ENCODE peak calls at places on chromosomes 1 and 21, in seven cellular contexts. T, H, W, E, O, F and Z are unnamed samples.

GRCh38 chr1:235725493-235725892 is 75.9 kb upstream of the GNG4 start:
- DNase-seq in O (no peak), W (no peak), F (no peak), E (peak; percentile 28), T (no peak), H (no peak), Z (no peak)

GRCh38 chr1:87806377-87807094 is 477.9 kb downstream of the LMO4 start:
- DNase-seq in O (no peak), T (no peak), H (no peak), W (no peak), F (no peak), E (no peak), Z (no peak)

GRCh38 chr1:4005431-4005830 is 105.4 kb upstream of the C1orf174 start:
- DNase-seq in T (no peak), F (no peak), E (no peak), O (no peak), W (no peak), H (no peak), Z (no peak)

GRCh38 chr1:43365678-43366077 is 2.1 kb downstream of the ELOVL1 start:
- DNase-seq in H (no peak), T (no peak), F (no peak), E (no peak), W (no peak), O (no peak), Z (no peak)

GRCh38 chr1:193418745-193419058 is 232.3 kb upstream of the B3GALT2 start:
- DNase-seq in E (no peak), T (no peak), O (no peak), H (no peak), W (no peak), F (no peak), Z (no peak)

GRCh38 chr21:15849161-15849560 is 119.4 kb downstream of the USP25 start:
- DNase-seq in O (no peak), E (no peak), T (no peak), H (no peak), F (no peak), W (no peak), Z (no peak)

GRCh38 chr1:91842056-91842455 is 43.9 kb downstream of the TGFBR3 start:
- DNase-seq in O (no peak), E (no peak), F (no peak), T (no peak), H (no peak), W (no peak), Z (no peak)

GRCh38 chr1:227779651-227780050 is 35.8 kb upstream of the PRSS38 start:
- DNase-seq in F (no peak), T (no peak), H (no peak), E (no peak), W (no peak), O (no peak), Z (peak; percentile 23)

GRCh38 chr21:33865996-33866575 is 49.5 kb downstream of the ATP5PO start:
- DNase-seq in T (no peak), O (no peak), W (no peak), H (no peak), F (no peak), E (no peak), Z (no peak)

GRCh38 chr1:67713071-67713806 is 28.2 kb downstream of the GADD45A start:
- DNase-seq in F (no peak), T (no peak), H (no peak), O (peak; percentile 70), W (no peak), E (peak; percentile 91), Z (no peak)

GRCh38 chr1:116377564-116378529 is 4.8 kb downstream of the ATP1A1 start:
- DNase-seq in O (peak; percentile 39), F (no peak), H (peak; percentile 60), E (peak; percentile 96), W (peak; percentile 88), T (peak; percentile 85), Z (peak; percentile 39)

GRCh38 chr21:18249542-18250152 is 5.0 kb downstream of the CHODL start:
- DNase-seq in H (no peak), E (no peak), O (no peak), T (no peak), W (no peak), F (no peak), Z (no peak)

GRCh38 chr1:7648761-7649384 is 122.2 kb upstream of the VAMP3 start:
- DNase-seq in F (no peak), O (peak; percentile 51), W (peak; percentile 79), H (peak; percentile 78), T (peak; percentile 57), E (peak; percentile 23), Z (no peak)

GRCh38 chr1:246587032-246587431 is 20.8 kb downstream of the CNST start:
- DNase-seq in F (no peak), E (no peak), T (no peak), O (no peak), W (no peak), H (no peak), Z (no peak)

GRCh38 chr1:109980324-109981127 is 4.0 kb upstream of the AHCYL1 start:
- DNase-seq in W (no peak), O (peak; percentile 57), H (peak; percentile 49), F (peak; percentile 13), E (no peak), T (no peak), Z (peak; percentile 70)

GRCh38 chr1:197801111-197801482 is 25.8 kb upstream of the DENND1B start:
- DNase-seq in W (no peak), H (no peak), T (no peak), E (no peak), O (no peak), F (no peak), Z (no peak)

GRCh38 chr21:36040389-36040788 is 19.9 kb downstream of the SETD4 start:
- DNase-seq in W (no peak), H (no peak), F (no peak), T (no peak), O (no peak), E (no peak), Z (no peak)

DNA sequence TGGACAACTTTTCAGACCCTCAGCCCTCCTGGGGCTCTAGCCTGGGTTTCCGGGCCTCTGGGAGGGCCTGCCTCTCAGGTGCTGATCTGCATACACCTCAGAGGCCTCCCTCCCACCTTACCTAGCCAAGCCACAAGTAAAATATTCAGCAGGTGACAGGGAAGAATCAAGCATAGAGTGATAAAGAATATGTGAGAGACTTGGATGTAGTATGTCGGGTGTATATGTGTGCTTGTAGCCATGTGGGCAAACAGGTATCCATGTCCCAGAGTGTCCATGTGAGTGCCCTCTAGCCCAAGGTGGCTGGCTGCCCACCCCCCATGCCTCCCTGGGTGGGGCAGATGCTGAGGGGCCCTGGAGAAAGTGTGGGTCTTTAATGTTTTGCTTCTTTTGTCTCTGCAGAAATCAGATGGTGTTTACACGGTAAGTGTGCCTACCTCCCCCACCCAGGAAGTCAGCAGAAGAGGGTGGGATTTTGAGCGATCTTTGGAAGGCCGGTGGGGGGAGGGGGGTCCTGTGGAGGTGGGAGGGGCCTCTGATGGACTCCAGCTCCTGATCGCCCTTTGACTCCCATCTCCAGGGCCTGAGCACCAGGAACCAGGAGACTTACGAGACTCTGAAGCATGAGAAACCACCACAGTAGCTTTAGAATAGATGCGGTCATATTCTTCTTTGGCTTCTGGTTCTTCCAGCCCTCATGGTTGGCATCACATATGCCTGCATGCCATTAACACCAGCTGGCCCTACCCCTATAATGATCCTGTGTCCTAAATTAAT is 3.4 kb downstream of the FCER1G start:
- DNase-seq in F (no peak), O (no peak), H (no peak), E (no peak), W (no peak), T (no peak), Z (no peak)
- TF ChIP-seq POLR2A in F (no peak), O (no peak), H (no peak), E (no peak), W (no peak), T (no peak), Z (peak; percentile 11)

DNA sequence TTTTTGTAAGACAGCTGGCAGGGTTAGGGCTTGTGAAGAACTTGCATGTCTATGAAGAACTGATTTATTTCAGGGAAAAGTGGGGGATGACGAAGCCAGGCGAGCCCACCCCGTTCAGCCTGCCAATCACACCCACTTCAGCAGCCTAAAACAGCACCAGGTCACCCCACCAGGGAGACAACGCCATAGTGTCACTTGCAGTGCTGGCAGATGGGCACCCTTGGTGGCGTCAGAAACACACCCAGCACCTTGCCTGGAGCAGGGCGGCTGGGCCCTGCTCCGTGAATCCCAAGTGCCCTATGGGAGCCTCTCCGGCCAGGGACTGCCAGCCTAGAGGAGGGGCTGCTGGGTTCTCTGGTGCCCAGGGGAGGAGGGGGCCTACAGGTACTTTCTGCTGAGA is 5.0 kb upstream of the NADK start:
- DNase-seq in F (no peak), T (no peak), H (no peak), O (peak; percentile 23), W (no peak), E (no peak), Z (no peak)
- TF ChIP-seq POLR2A in F (no peak), T (no peak), H (no peak), O (no peak), W (no peak), E (no peak), Z (no peak)

GRCh38 chr1:182614796-182615451 is 10.7 kb upstream of the RGS16 start:
- DNase-seq in E (peak; percentile 79), H (peak; percentile 71), F (peak; percentile 94), O (peak; percentile 72), W (peak; percentile 86), T (peak; percentile 89), Z (peak; percentile 81)
- TF ChIP-seq POLR2A in E (no peak), H (peak; percentile 34), F (peak; percentile 29), O (peak; percentile 14), W (peak; percentile 89), T (no peak), Z (peak; percentile 28)

GRCh38 chr1:205775717-205776056 is 405 bp upstream of the RAB29 start:
- DNase-seq in E (peak; percentile 33), H (no peak), O (no peak), W (no peak), F (no peak), T (no peak), Z (no peak)

GRCh38 chr1:205772607-205773032 is 2.7 kb downstream of the RAB29 start:
- DNase-seq in H (no peak), O (no peak), F (no peak), E (peak; percentile 67), W (no peak), T (no peak), Z (no peak)

GRCh38 chr1:205775015-205775716 is at the start of gene RAB29:
- DNase-seq in F (peak; percentile 92), O (peak; percentile 82), T (peak; percentile 89), H (peak; percentile 72), W (peak; percentile 80), E (peak; percentile 77), Z (peak; percentile 79)

GRCh38 chr1:205777994-205778393 is 2.7 kb upstream of the RAB29 start:
- DNase-seq in F (no peak), E (no peak), W (no peak), O (no peak), T (no peak), H (no peak), Z (no peak)

DNA sequence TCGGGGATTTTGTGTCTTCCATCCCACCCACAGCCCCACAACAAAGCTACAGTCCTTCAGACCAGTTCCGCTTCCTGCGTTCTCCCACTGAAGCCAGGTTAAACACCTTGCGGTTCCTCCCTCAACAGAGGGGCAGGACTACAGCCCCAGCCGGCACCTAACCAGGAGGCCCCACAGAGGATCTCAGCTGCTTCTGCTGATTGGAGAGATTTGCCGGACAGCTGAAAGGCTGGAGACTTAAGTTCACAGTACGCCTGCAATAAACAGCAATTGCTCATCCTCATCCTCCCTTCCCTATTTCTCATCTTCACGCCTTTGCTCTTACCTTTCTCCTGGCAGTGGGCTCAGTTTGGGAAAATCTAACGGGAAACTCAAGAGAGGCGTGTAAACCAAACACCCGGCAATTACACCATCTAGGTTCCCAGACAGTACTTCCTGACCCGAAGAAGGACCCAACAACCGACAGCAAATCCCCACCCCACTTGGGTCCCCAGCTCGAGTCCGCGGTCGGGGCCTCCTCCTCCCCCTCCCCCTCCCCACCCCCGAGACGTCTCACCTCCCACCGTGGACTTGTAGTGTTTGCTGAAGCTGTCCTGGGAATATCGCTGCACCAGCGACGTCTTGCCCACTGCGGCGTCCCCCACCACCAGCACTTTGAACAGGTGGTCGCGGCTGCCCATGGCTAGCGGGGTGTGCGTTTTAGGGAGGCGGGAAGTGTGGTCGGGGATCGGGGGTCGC is 836 bp downstream of the RAB29 start:
- DNase-seq in F (no peak), T (no peak), H (no peak), W (no peak), E (no peak), O (peak; percentile 40), Z (no peak)
- TF ChIP-seq POLR2A in F (no peak), T (no peak), H (no peak), W (no peak), E (no peak), O (no peak), Z (no peak)